ENCODE peak calls at places on chromosomes 7 and 10, in eight cellular contexts. Z, N, Q, R, J, W, A and M are unnamed samples.

GRCh38 chr7:140653319-140654108 is 12.9 kb upstream of the DENND2A start:
- DNase-seq in Z (no peak), N (peak; percentile 83), Q (peak; percentile 77), R (no peak), J (peak; percentile 86), W (peak; percentile 89), A (peak; percentile 80), M (peak; percentile 80)

GRCh38 chr10:56585447-56586171 is 224.6 kb upstream of the ZWINT start:
- DNase-seq in Z (no peak), N (no peak), Q (no peak), R (no peak), J (no peak), W (peak; percentile 8), A (no peak), M (no peak)

GRCh38 chr7:135235841-135236240 is 2.2 kb downstream of the STRA8 start:
- DNase-seq in Z (no peak), N (no peak), Q (no peak), R (no peak), J (no peak), W (no peak), A (no peak), M (no peak)

GRCh38 chr7:130865408-130866236 is 131.6 kb upstream of the KLF14 start:
- DNase-seq in Z (no peak), N (no peak), Q (no peak), R (no peak), J (no peak), W (peak; percentile 81), A (no peak), M (no peak)

GRCh38 chr10:101283762-101284161 is 54.5 kb upstream of the LBX1 start:
- DNase-seq in Z (no peak), N (no peak), Q (no peak), R (no peak), J (no peak), W (no peak), A (no peak), M (no peak)

GRCh38 chr7:66429498-66430163 is 199.1 kb upstream of the KCTD7 start:
- DNase-seq in Z (no peak), N (no peak), Q (no peak), R (no peak), J (no peak), W (no peak), A (no peak), M (no peak)

GRCh38 chr7:98193474-98194180 is 17.6 kb upstream of the BHLHA15 start:
- DNase-seq in Z (no peak), N (no peak), Q (no peak), R (no peak), J (no peak), W (no peak), A (no peak), M (no peak)

GRCh38 chr7:46468753-46469356 is 547.8 kb upstream of the IGFBP3 start:
- DNase-seq in Z (no peak), N (no peak), Q (no peak), R (no peak), J (peak; percentile 64), W (peak; percentile 25), A (no peak), M (no peak)

GRCh38 chr10:17910144-17910789 is 41.5 kb upstream of the SLC39A12 start:
- DNase-seq in Z (no peak), N (peak; percentile 16), Q (peak; percentile 25), R (no peak), J (peak; percentile 49), W (peak; percentile 60), A (peak; percentile 35), M (no peak)

GRCh38 chr7:1200045-1200444 is 32.6 kb upstream of the UNCX start:
- DNase-seq in Z (no peak), N (no peak), Q (no peak), R (no peak), J (peak; percentile 31), W (no peak), A (no peak), M (no peak)

GRCh38 chr10:122142652-122143237 is 128.4 kb upstream of the BTBD16 start:
- DNase-seq in Z (peak; percentile 23), N (no peak), Q (no peak), R (peak; percentile 12), J (no peak), W (peak; percentile 25), A (no peak), M (peak; percentile 6)

GRCh38 chr7:80373431-80374032 is 138.3 kb downstream of the GNAT3 start:
- DNase-seq in Z (no peak), N (no peak), Q (no peak), R (no peak), J (no peak), W (no peak), A (no peak), M (no peak)

GRCh38 chr10:546971-547590 is 142.4 kb downstream of the DIP2C start:
- DNase-seq in Z (no peak), N (no peak), Q (no peak), R (no peak), J (no peak), W (no peak), A (no peak), M (peak; percentile 19)

GRCh38 chr7:91918356-91918755 is 22.3 kb upstream of the AKAP9 start:
- DNase-seq in Z (no peak), N (no peak), Q (no peak), R (no peak), J (no peak), W (no peak), A (no peak), M (no peak)

GRCh38 chr7:157818701-157819516 is 482.1 kb downstream of the DNAJB6 start:
- DNase-seq in Z (no peak), N (no peak), Q (no peak), R (no peak), J (no peak), W (no peak), A (no peak), M (no peak)

GRCh38 chr7:142568430-142569097 is 180.7 kb upstream of the PRSS1 start:
- DNase-seq in Z (no peak), N (peak; percentile 49), Q (peak; percentile 65), R (no peak), J (peak; percentile 74), W (peak; percentile 40), A (no peak), M (no peak)

GRCh38 chr10:94991243-94991888 is 52.9 kb downstream of the CYP2C9 start:
- DNase-seq in Z (no peak), N (no peak), Q (no peak), R (no peak), J (no peak), W (no peak), A (no peak), M (no peak)

GRCh38 chr10:2681911-2682310 is 385.4 kb upstream of the PFKP start:
- DNase-seq in Z (no peak), N (no peak), Q (no peak), R (no peak), J (no peak), W (no peak), A (no peak), M (no peak)

GRCh38 chr7:80999771-81000170 is 80.9 kb upstream of the SEMA3C start:
- DNase-seq in Z (no peak), N (no peak), Q (no peak), R (no peak), J (no peak), W (peak; percentile 70), A (no peak), M (no peak)

GRCh38 chr7:36161996-36162395 is 8.9 kb downstream of the EEPD1 start:
- DNase-seq in Z (no peak), N (no peak), Q (no peak), R (no peak), J (no peak), W (no peak), A (no peak), M (peak; percentile 30)

GRCh38 chr10:21494221-21495001 is 31.1 kb downstream of the SKIDA1 start:
- DNase-seq in Z (peak; percentile 32), N (no peak), Q (no peak), R (no peak), J (peak; percentile 33), W (no peak), A (no peak), M (no peak)

GRCh38 chr7:141874787-141875186 is 33.5 kb upstream of the PRSS37 start:
- DNase-seq in Z (no peak), N (no peak), Q (no peak), R (no peak), J (no peak), W (no peak), A (no peak), M (no peak)

GRCh38 chr10:27366769-27367168 is 126.2 kb upstream of the ACBD5 start:
- DNase-seq in Z (no peak), N (no peak), Q (no peak), R (no peak), J (no peak), W (no peak), A (no peak), M (no peak)

GRCh38 chr10:128573936-128574335 is 447.7 kb upstream of the MKI67 start:
- DNase-seq in Z (no peak), N (no peak), Q (no peak), R (no peak), J (no peak), W (no peak), A (no peak), M (no peak)

GRCh38 chr7:30974605-30975256 is 11.0 kb downstream of the GHRHR start:
- DNase-seq in Z (peak; percentile 43), N (no peak), Q (peak; percentile 22), R (no peak), J (peak; percentile 47), W (peak; percentile 73), A (peak; percentile 8), M (peak; percentile 21)

GRCh38 chr7:105691692-105692564 is 110.6 kb upstream of the EFCAB10 start:
- DNase-seq in Z (no peak), N (peak; percentile 80), Q (peak; percentile 44), R (peak; percentile 51), J (peak; percentile 95), W (no peak), A (peak; percentile 69), M (peak; percentile 10)

GRCh38 chr7:42237162-42237821 is at the start of gene GLI3:
- DNase-seq in Z (no peak), N (peak; percentile 77), Q (peak; percentile 91), R (no peak), J (peak; percentile 95), W (peak; percentile 71), A (peak; percentile 81), M (peak; percentile 15)

GRCh38 chr10:31075434-31075833 is 43.8 kb upstream of the ZNF438 start:
- DNase-seq in Z (no peak), N (peak; percentile 83), Q (peak; percentile 66), R (no peak), J (peak; percentile 69), W (no peak), A (peak; percentile 37), M (no peak)

GRCh38 chr7:102291056-102291915 is 4.6 kb downstream of the SH2B2 start:
- DNase-seq in Z (no peak), N (no peak), Q (no peak), R (no peak), J (no peak), W (no peak), A (no peak), M (no peak)